ENCODE peak calls at places on chromosomes 4 and X, in ten cellular contexts. S, P, J, G, D, V, H, T, I and F are unnamed samples.
A peak's percentile ranks its signal among the peaks of the same experiment; 100 is the strongest.

GRCh38 chrX:44456685-44457084 is 86.0 kb downstream of the FUNDC1 start:
- DNase-seq in S (no peak), P (no peak), J (no peak), G (peak; percentile 52), D (no peak), V (no peak), H (no peak), T (no peak), I (no peak), F (no peak)

GRCh38 chr4:22884157-22884556 is 191.4 kb downstream of the GBA3 start:
- DNase-seq in S (no peak), P (no peak), J (no peak), G (no peak), D (no peak), V (no peak), H (no peak), T (no peak), I (no peak), F (no peak)

GRCh38 chr4:106803107-106803506 is 233.0 kb downstream of the DKK2 start:
- DNase-seq in S (no peak), P (no peak), J (no peak), G (no peak), D (no peak), V (no peak), H (no peak), T (no peak), I (no peak), F (no peak)

GRCh38 chr4:70607454-70607853 is 15.4 kb downstream of the AMBN start:
- DNase-seq in S (no peak), P (no peak), J (no peak), G (no peak), D (no peak), V (no peak), H (no peak), T (no peak), I (no peak), F (no peak)

GRCh38 chr4:161160718-161161117 is 1003.1 kb downstream of the FSTL5 start:
- DNase-seq in S (no peak), P (no peak), J (no peak), G (no peak), D (no peak), V (no peak), H (no peak), T (no peak), I (no peak), F (no peak)

GRCh38 chr4:30718021-30718888 is 1.9 kb upstream of the PCDH7 start:
- DNase-seq in S (peak; percentile 88), P (no peak), J (peak; percentile 41), G (no peak), D (no peak), V (peak; percentile 15), H (peak; percentile 34), T (peak; percentile 65), I (peak; percentile 66), F (peak; percentile 40)

GRCh38 chr4:152515678-152516077 is 20.2 kb downstream of the FBXW7 start:
- DNase-seq in S (no peak), P (peak; percentile 10), J (no peak), G (no peak), D (no peak), V (no peak), H (no peak), T (no peak), I (no peak), F (no peak)

GRCh38 chr4:62135565-62136156 is 935.5 kb downstream of the ADGRL3 start:
- DNase-seq in S (no peak), P (no peak), J (no peak), G (no peak), D (no peak), V (no peak), H (no peak), T (no peak), I (no peak), F (no peak)

GRCh38 chrX:28850955-28851354 is 263.7 kb downstream of the IL1RAPL1 start:
- DNase-seq in S (no peak), P (no peak), J (no peak), G (no peak), D (no peak), V (no peak), H (no peak), T (no peak), I (no peak), F (no peak)

GRCh38 chr4:187286536-187286935 is 562.9 kb upstream of the FAT1 start:
- DNase-seq in S (no peak), P (no peak), J (no peak), G (no peak), D (no peak), V (no peak), H (no peak), T (no peak), I (no peak), F (no peak)

GRCh38 chrX:110408949-110409588 is 50.4 kb downstream of the RTL9 start:
- DNase-seq in S (no peak), P (no peak), J (no peak), G (no peak), D (no peak), V (no peak), H (no peak), T (no peak), I (no peak), F (no peak)

GRCh38 chr4:19592391-19592790 is 659.3 kb upstream of the SLIT2 start:
- DNase-seq in S (no peak), P (no peak), J (no peak), G (no peak), D (no peak), V (no peak), H (no peak), T (no peak), I (no peak), F (no peak)

GRCh38 chrX:72100824-72101351 is 30.8 kb downstream of the RTL5 start:
- DNase-seq in S (no peak), P (no peak), J (no peak), G (no peak), D (no peak), V (peak; percentile 53), H (no peak), T (no peak), I (no peak), F (peak; percentile 54)

GRCh38 chrX:19682712-19683331 is 167.5 kb upstream of the MAP3K15 start:
- DNase-seq in S (no peak), P (peak; percentile 73), J (no peak), G (no peak), D (no peak), V (peak; percentile 34), H (peak; percentile 54), T (peak; percentile 49), I (peak; percentile 19), F (peak; percentile 23)

GRCh38 chr4:24774452-24774851 is 20.9 kb upstream of the SOD3 start:
- DNase-seq in S (no peak), P (no peak), J (no peak), G (no peak), D (no peak), V (no peak), H (no peak), T (no peak), I (no peak), F (no peak)

GRCh38 chr4:123096038-123096437 is 173.6 kb upstream of the NUDT6 start:
- DNase-seq in S (no peak), P (no peak), J (no peak), G (no peak), D (no peak), V (no peak), H (no peak), T (no peak), I (no peak), F (no peak)
- TF ChIP-seq CTCF in S (peak; percentile 55), P (peak; percentile 11), J (peak; percentile 21), G (no peak), D (no peak), V (no peak), H (no peak), T (peak; percentile 84), I (peak; percentile 50), F (no peak)

DNA sequence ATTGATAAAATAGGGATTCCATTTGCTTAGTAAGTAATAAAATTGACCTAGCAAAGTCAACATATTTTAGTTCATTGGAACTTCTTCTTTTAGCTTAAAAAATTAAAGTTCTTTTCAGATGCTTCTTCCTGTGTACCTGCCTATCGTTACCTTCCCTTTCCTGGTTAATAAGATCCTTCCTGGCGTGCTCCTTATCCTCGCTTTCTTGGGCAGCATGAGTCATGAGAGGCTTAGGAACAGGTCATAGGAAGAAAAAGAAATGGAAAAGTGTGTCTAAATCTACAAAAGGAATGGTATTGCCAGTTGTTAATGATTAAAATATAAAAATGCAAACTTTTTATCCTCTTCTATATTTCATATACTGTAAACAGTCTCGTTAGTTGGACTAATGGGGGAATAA is 170.3 kb downstream of the DCTD start:
- DNase-seq in S (no peak), P (no peak), J (no peak), G (no peak), D (no peak), V (no peak), H (no peak), T (no peak), I (no peak), F (no peak)
- TF ChIP-seq CTCF in S (no peak), P (no peak), J (no peak), G (no peak), D (no peak), V (no peak), H (no peak), T (no peak), I (no peak), F (no peak)

GRCh38 chr4:7194251-7195137 is 2.2 kb downstream of the SORCS2 start:
- DNase-seq in S (no peak), P (no peak), J (no peak), G (no peak), D (no peak), V (no peak), H (no peak), T (peak; percentile 37), I (no peak), F (no peak)
- TF ChIP-seq CTCF in S (peak; percentile 42), P (peak; percentile 60), J (peak; percentile 47), G (peak; percentile 64), D (no peak), V (peak; percentile 24), H (peak; percentile 45), T (peak; percentile 55), I (no peak), F (peak; percentile 37)

GRCh38 chr4:2076908-2077534 is 17.9 kb downstream of the NAT8L start:
- DNase-seq in S (no peak), P (no peak), J (no peak), G (no peak), D (no peak), V (no peak), H (no peak), T (peak; percentile 14), I (no peak), F (peak; percentile 31)

GRCh38 chr4:2077537-2078460 is 18.7 kb downstream of the NAT8L start:
- DNase-seq in S (no peak), P (no peak), J (no peak), G (no peak), D (no peak), V (no peak), H (no peak), T (peak; percentile 24), I (no peak), F (peak; percentile 52)

GRCh38 chr4:2075171-2075986 is 16.3 kb downstream of the NAT8L start:
- DNase-seq in S (no peak), P (no peak), J (no peak), G (no peak), D (no peak), V (no peak), H (no peak), T (peak; percentile 23), I (no peak), F (peak; percentile 23)

GRCh38 chr4:2074588-2074987 is 15.5 kb downstream of the NAT8L start:
- DNase-seq in S (no peak), P (no peak), J (no peak), G (no peak), D (no peak), V (no peak), H (no peak), T (peak; percentile 14), I (no peak), F (peak; percentile 21)

GRCh38 chr4:2075987-2076907 is 17.1 kb downstream of the NAT8L start:
- DNase-seq in S (peak; percentile 83), P (no peak), J (no peak), G (no peak), D (no peak), V (no peak), H (peak; percentile 18), T (peak; percentile 26), I (no peak), F (peak; percentile 23)
- TF ChIP-seq CTCF in S (no peak), P (no peak), J (no peak), G (no peak), D (no peak), V (no peak), H (no peak), T (no peak), I (no peak), F (no peak)